ENCODE peak calls at places on chromosomes 2 and 18, in ten cellular contexts. U is body of pancreas; Y is naive B cell; J is T-cell; N is GOT3; F is ascending aorta; T is hippocampal formation; S is cortex of kidney; O is naive thymus-derived CD8-positive, alpha-beta T cell; Z is activated CD4-positive, alpha-beta T cell treated with anti-CD3 and anti-CD28 coated beads for 48 hours. R is an unnamed sample.

GRCh38 chr18:37987901-37988300 is 422.3 kb upstream of the CELF4 start:
- DNase-seq in J (no peak), U (no peak), Z (no peak), S (no peak), N (no peak), T (no peak), F (no peak), Y (no peak), O (no peak), R (no peak)

GRCh38 chr18:49400398-49401072 is 59.9 kb downstream of the DYM start:
- DNase-seq in Y (no peak), F (no peak), J (no peak), S (no peak), N (no peak), T (no peak), U (no peak), Z (no peak), O (no peak), R (no peak)

GRCh38 chr2:67871696-67872320 is 191.0 kb downstream of the C1D start:
- DNase-seq in F (peak; percentile 60), U (no peak), Z (no peak), Y (no peak), J (no peak), T (no peak), O (no peak), N (no peak), S (no peak), R (no peak)

GRCh38 chr18:57959278-57959677 is 84.7 kb upstream of the NEDD4L start:
- DNase-seq in S (no peak), F (no peak), T (no peak), J (no peak), O (no peak), Y (peak; percentile 13), U (peak; percentile 60), N (no peak), Z (peak; percentile 6), R (no peak)

GRCh38 chr2:208175069-208175842 is 11.9 kb upstream of the CRYGA start:
- DNase-seq in Y (peak; percentile 43), J (peak; percentile 24), O (peak; percentile 35), T (peak; percentile 74), Z (peak; percentile 73), F (peak; percentile 35), N (peak; percentile 23), U (peak; percentile 81), S (no peak), R (peak; percentile 6)

GRCh38 chr2:44267269-44268258 is 7.7 kb upstream of the SLC3A1 start:
- DNase-seq in O (no peak), F (peak; percentile 14), U (no peak), J (no peak), Y (no peak), Z (no peak), T (peak; percentile 13), N (no peak), S (no peak), R (no peak)

GRCh38 chr18:37668971-37669747 is 103.6 kb upstream of the CELF4 start:
- DNase-seq in U (no peak), N (no peak), F (no peak), Y (no peak), O (no peak), S (no peak), J (no peak), T (no peak), Z (no peak), R (no peak)

GRCh38 chr18:39481281-39481680 is 1915.7 kb upstream of the CELF4 start:
- DNase-seq in N (no peak), O (no peak), Y (no peak), T (no peak), S (no peak), U (no peak), Z (no peak), J (no peak), F (no peak), R (no peak)

GRCh38 chr2:106147665-106148064 is 46.4 kb downstream of the UXS1 start:
- DNase-seq in J (no peak), U (no peak), Z (no peak), F (no peak), S (no peak), O (no peak), Y (no peak), N (no peak), T (no peak), R (no peak)

GRCh38 chr2:74762789-74763188 is 71.1 kb upstream of the HK2 start:
- DNase-seq in O (no peak), Y (no peak), U (no peak), T (no peak), F (no peak), Z (no peak), J (no peak), N (no peak), S (no peak), R (no peak)

GRCh38 chr18:72762505-72763122 is 105.2 kb downstream of the NETO1 start:
- DNase-seq in T (no peak), F (no peak), O (no peak), S (no peak), N (no peak), J (no peak), Z (no peak), Y (peak; percentile 47), U (no peak), R (no peak)

GRCh38 chr2:44210362-44210761 is 41.7 kb downstream of the PPM1B start:
- DNase-seq in O (no peak), T (no peak), U (no peak), S (no peak), J (no peak), Z (no peak), F (no peak), N (no peak), Y (no peak), R (no peak)

GRCh38 chr18:48355526-48356115 is 53.6 kb downstream of the ZBTB7C start:
- DNase-seq in J (no peak), U (no peak), T (no peak), O (no peak), F (no peak), S (no peak), Y (no peak), N (no peak), Z (no peak), R (no peak)

GRCh38 chr18:43936176-43936575 is 658.9 kb upstream of the SYT4 start:
- DNase-seq in J (no peak), N (no peak), U (no peak), S (no peak), T (no peak), F (no peak), Y (no peak), Z (no peak), O (no peak), R (no peak)

GRCh38 chr2:241950878-241951331 is 81.4 kb downstream of the RTP5 start:
- DNase-seq in Z (peak; percentile 77), J (peak; percentile 44), T (peak; percentile 58), S (no peak), Y (peak; percentile 56), F (no peak), N (no peak), U (peak; percentile 82), O (peak; percentile 26), R (peak; percentile 8)

GRCh38 chr2:26623541-26624497 is 17.3 kb downstream of the CIB4 start:
- DNase-seq in N (no peak), J (no peak), Y (no peak), T (no peak), Z (no peak), U (peak; percentile 25), O (no peak), F (no peak), S (no peak), R (no peak)

GRCh38 chr2:72138921-72139381 is 8.7 kb downstream of the CYP26B1 start:
- DNase-seq in J (no peak), N (no peak), S (no peak), O (no peak), U (peak; percentile 3), Z (no peak), F (peak; percentile 56), T (no peak), Y (no peak), R (no peak)

GRCh38 chr2:150520887-150521664 is 33.6 kb upstream of the RND3 start:
- DNase-seq in U (no peak), N (no peak), S (no peak), F (no peak), J (no peak), Z (no peak), O (no peak), T (no peak), Y (no peak), R (no peak)

GRCh38 chr2:26330604-26331003 is 15.3 kb upstream of the SELENOI start:
- DNase-seq in O (no peak), N (no peak), F (no peak), J (no peak), Y (no peak), Z (no peak), T (no peak), U (no peak), S (no peak), R (no peak)

GRCh38 chr2:180385601-180386201 is 378.6 kb upstream of the CWC22 start:
- DNase-seq in Y (no peak), T (no peak), J (no peak), O (no peak), S (no peak), F (no peak), N (no peak), Z (no peak), U (no peak), R (no peak)

GRCh38 chr2:202278036-202278760 is 12.6 kb downstream of the NOP58 start:
- DNase-seq in T (no peak), U (no peak), N (no peak), Y (no peak), F (no peak), J (no peak), S (no peak), O (no peak), Z (no peak), R (no peak)

GRCh38 chr2:100759901-100760300 is 60.0 kb upstream of the NPAS2 start:
- DNase-seq in S (no peak), O (no peak), Z (no peak), J (no peak), U (no peak), Y (no peak), F (no peak), T (no peak), N (no peak), R (no peak)

GRCh38 chr2:189131986-189132385 is 47.6 kb downstream of the COL5A2 start:
- DNase-seq in F (no peak), J (no peak), S (no peak), O (no peak), U (no peak), T (no peak), Y (no peak), Z (no peak), N (no peak), R (no peak)

GRCh38 chr18:8091042-8091441 is 518.2 kb upstream of the RAB12 start:
- DNase-seq in U (no peak), J (no peak), Z (no peak), F (no peak), O (no peak), S (no peak), N (no peak), T (no peak), Y (no peak), R (no peak)

GRCh38 chr2:98507940-98508689 is 63.5 kb downstream of the INPP4A start:
- DNase-seq in Y (no peak), S (no peak), O (no peak), Z (no peak), U (no peak), T (peak; percentile 23), J (no peak), F (no peak), N (no peak), R (no peak)

GRCh38 chr2:190105554-190105953 is 43.0 kb upstream of the MSTN start:
- DNase-seq in J (no peak), O (no peak), T (no peak), S (no peak), Z (no peak), F (no peak), U (no peak), Y (no peak), N (no peak), R (no peak)

GRCh38 chr2:130727286-130727924 is 1.5 kb upstream of the GPR148 start:
- DNase-seq in O (peak; percentile 86), Y (peak; percentile 51), J (peak; percentile 87), T (peak; percentile 58), Z (peak; percentile 92), S (no peak), F (peak; percentile 46), N (peak; percentile 14), U (peak; percentile 87), R (peak; percentile 75)

GRCh38 chr2:241922396-241922795 is 52.9 kb downstream of the RTP5 start:
- DNase-seq in N (no peak), U (no peak), Y (no peak), Z (no peak), F (no peak), T (no peak), O (no peak), S (no peak), J (no peak), R (no peak)